ENCODE peak calls at places on chromosomes 7 and 10, in seven cellular contexts. S, E, R, V, D, M and Z are unnamed samples.

GRCh38 chr7:44796034-44796503 is 412 bp upstream of the PPIA start:
- DNase-seq in V (no peak), M (peak; percentile 55), D (peak; percentile 57), S (peak; percentile 57), R (no peak), E (peak; percentile 70), Z (peak; percentile 40)

GRCh38 chr10:34655286-34656170 is 159.6 kb downstream of the PARD3 start:
- DNase-seq in V (peak; percentile 45), R (peak; percentile 47), D (peak; percentile 67), S (peak; percentile 40), E (peak; percentile 25), M (peak; percentile 57), Z (no peak)

GRCh38 chr10:132641401-132641800 is 103.8 kb downstream of the INPP5A start:
- DNase-seq in V (no peak), E (no peak), D (no peak), R (no peak), M (peak; percentile 3), S (no peak), Z (no peak)

GRCh38 chr10:32104622-32105509 is 48.6 kb upstream of the KIF5B start:
- DNase-seq in D (no peak), S (no peak), M (no peak), E (no peak), V (no peak), R (no peak), Z (no peak)

GRCh38 chr10:68598978-68599753 is 39.0 kb downstream of the TET1 start:
- DNase-seq in E (peak; percentile 73), M (peak; percentile 36), R (no peak), S (no peak), D (no peak), V (no peak), Z (no peak)

GRCh38 chr10:70321233-70321632 is 37.4 kb upstream of the NPFFR1 start:
- DNase-seq in D (no peak), M (no peak), R (no peak), V (no peak), S (no peak), E (no peak), Z (no peak)

GRCh38 chr7:72161534-72161933 is 250.6 kb downstream of the CALN1 start:
- DNase-seq in D (no peak), R (no peak), M (no peak), S (no peak), V (no peak), E (no peak), Z (no peak)

GRCh38 chr7:8436965-8437364 is 3.6 kb downstream of the NXPH1 start:
- DNase-seq in E (peak; percentile 45), R (peak; percentile 75), S (peak; percentile 42), V (peak; percentile 42), M (peak; percentile 58), D (peak; percentile 58), Z (peak; percentile 94)

GRCh38 chr10:118054383-118054782 is 7.6 kb upstream of the RAB11FIP2 start:
- DNase-seq in R (no peak), S (peak; percentile 20), D (no peak), E (no peak), M (no peak), V (no peak), Z (no peak)

GRCh38 chr10:59851864-59852263 is 54.5 kb downstream of the CCDC6 start:
- DNase-seq in S (no peak), V (no peak), E (no peak), D (no peak), R (no peak), M (no peak), Z (no peak)

GRCh38 chr7:92781117-92781720 is 55.2 kb downstream of the CDK6 start:
- DNase-seq in M (no peak), D (no peak), S (no peak), V (no peak), R (no peak), E (peak; percentile 54), Z (no peak)

GRCh38 chr10:86226016-86226415 is 140.6 kb downstream of the GRID1 start:
- DNase-seq in V (no peak), D (no peak), E (no peak), M (no peak), R (no peak), S (no peak), Z (no peak)

GRCh38 chr10:106189254-106189653 is 975.3 kb downstream of the SORCS1 start:
- DNase-seq in V (peak; percentile 8), D (no peak), M (peak; percentile 26), E (peak; percentile 11), S (peak; percentile 22), R (peak; percentile 15), Z (no peak)

GRCh38 chr10:11913184-11913641 is 90.1 kb downstream of the PROSER2 start:
- DNase-seq in E (no peak), D (no peak), V (no peak), M (no peak), R (no peak), S (no peak), Z (no peak)

GRCh38 chr10:84138478-84139125 is 707 bp upstream of the GHITM start:
- DNase-seq in S (no peak), R (no peak), M (no peak), E (no peak), D (peak; percentile 18), V (peak; percentile 57), Z (no peak)